ENCODE peak calls at places on chromosome 4, in six cellular contexts. H is NCI-H1092 treated with DMSO at 0.1 percent for 48 hours, V is H9, W is glutamatergic neuron, M is iris pigment epithelial cell, R is T-helper 2 cell. A is an unnamed sample.

GRCh38 chr4:182204042-182204441 is 39.2 kb upstream of the TENM3 start:
- DNase-seq in H (no peak), V (no peak), W (no peak), M (no peak), R (no peak), A (no peak)

GRCh38 chr4:2961411-2962098 is 1.7 kb downstream of the NOP14 start:
- DNase-seq in H (no peak), V (peak), W (no peak), M (no peak), R (no peak), A (no peak)

GRCh38 chr4:78954048-78954666 is 14.9 kb upstream of the PAQR3 start:
- DNase-seq in H (peak), V (peak), W (peak), M (peak), R (no peak), A (no peak)

GRCh38 chr4:148978301-148978700 is 536.1 kb upstream of the NR3C2 start:
- DNase-seq in H (no peak), V (no peak), W (no peak), M (no peak), R (no peak), A (no peak)

GRCh38 chr4:71941001-71941400 is 90.8 kb upstream of the NPFFR2 start:
- DNase-seq in H (peak), V (peak), W (peak), M (peak), R (no peak), A (no peak)

GRCh38 chr4:138235419-138235952 is 6.7 kb downstream of the SLC7A11 start:
- DNase-seq in H (no peak), V (no peak), W (no peak), M (peak), R (no peak), A (no peak)

GRCh38 chr4:14125375-14126129 is 498.0 kb upstream of the BOD1L1 start:
- DNase-seq in H (no peak), V (no peak), W (no peak), M (peak), R (no peak), A (no peak)

GRCh38 chr4:68288046-68288740 is 42.7 kb upstream of the TMPRSS11B start:
- DNase-seq in H (no peak), V (no peak), W (no peak), M (no peak), R (no peak), A (no peak)

GRCh38 chr4:129428454-129428853 is 332.5 kb downstream of the C4orf33 start:
- DNase-seq in H (peak), V (no peak), W (no peak), M (no peak), R (no peak), A (no peak)

GRCh38 chr4:8723222-8723980 is 130.8 kb downstream of the CPZ start:
- DNase-seq in H (no peak), V (peak), W (peak), M (no peak), R (no peak), A (no peak)

GRCh38 chr4:16118090-16118489 is 34.3 kb upstream of the PROM1 start:
- DNase-seq in H (peak), V (no peak), W (no peak), M (no peak), R (no peak), A (no peak)

GRCh38 chr4:571838-572572 is 4.1 kb downstream of the TMEM271 start:
- DNase-seq in H (no peak), V (no peak), W (no peak), M (no peak), R (no peak), A (no peak)

GRCh38 chr4:8500966-8501365 is 60.4 kb downstream of the TRMT44 start:
- DNase-seq in H (no peak), V (no peak), W (no peak), M (no peak), R (no peak), A (no peak)

GRCh38 chr4:2796261-2797187 is 3.6 kb downstream of the SH3BP2 start:
- DNase-seq in H (peak), V (no peak), W (peak), M (no peak), R (no peak), A (no peak)

GRCh38 chr4:23881674-23882337 is 8.0 kb downstream of the PPARGC1A start:
- DNase-seq in H (no peak), V (no peak), W (no peak), M (no peak), R (no peak), A (no peak)

GRCh38 chr4:10040049-10040892 is 19.0 kb upstream of the SLC2A9 start:
- DNase-seq in H (no peak), V (no peak), W (no peak), M (no peak), R (no peak), A (no peak)

GRCh38 chr4:31674313-31674947 is 954.3 kb downstream of the PCDH7 start:
- DNase-seq in H (no peak), V (peak), W (no peak), M (peak), R (no peak), A (no peak)

GRCh38 chr4:89434364-89434988 is 126.9 kb upstream of the GPRIN3 start:
- DNase-seq in H (peak), V (no peak), W (no peak), M (peak), R (no peak), A (no peak)

GRCh38 chr4:156898373-156899117 is 73.1 kb downstream of the PDGFC start:
- DNase-seq in H (no peak), V (no peak), W (no peak), M (peak), R (no peak), A (no peak)

GRCh38 chr4:128362760-128363159 is 75.1 kb upstream of the PGRMC2 start:
- DNase-seq in H (no peak), V (no peak), W (no peak), M (no peak), R (no peak), A (no peak)

GRCh38 chr4:21948347-21949072 is at the start of gene KCNIP4:
- DNase-seq in H (peak), V (peak), W (peak), M (peak), R (no peak), A (no peak)

GRCh38 chr4:83128235-83128929 is 13.9 kb upstream of the PLAC8 start:
- DNase-seq in H (no peak), V (no peak), W (no peak), M (peak), R (no peak), A (no peak)

GRCh38 chr4:163108614-163109013 is 58.1 kb downstream of the NAF1 start:
- DNase-seq in H (no peak), V (no peak), W (no peak), M (no peak), R (no peak), A (no peak)

GRCh38 chr4:142396279-142396678 is 449.8 kb downstream of the INPP4B start:
- DNase-seq in H (no peak), V (no peak), W (no peak), M (peak), R (no peak), A (no peak)

GRCh38 chr4:48642421-48643144 is 137.5 kb downstream of the FRYL start:
- DNase-seq in H (no peak), V (no peak), W (no peak), M (peak), R (no peak), A (no peak)

GRCh38 chr4:158080354-158080753 is 92.5 kb downstream of the GASK1B start:
- DNase-seq in H (no peak), V (no peak), W (no peak), M (no peak), R (no peak), A (no peak)

GRCh38 chr4:36716874-36717273 is 435.5 kb downstream of the DTHD1 start:
- DNase-seq in H (no peak), V (no peak), W (no peak), M (peak), R (no peak), A (no peak)

GRCh38 chr4:180203349-180203748 is 2039.9 kb upstream of the TENM3 start:
- DNase-seq in H (no peak), V (no peak), W (no peak), M (no peak), R (no peak), A (no peak)

GRCh38 chr4:128310266-128310697 is 22.7 kb upstream of the PGRMC2 start:
- DNase-seq in H (peak), V (peak), W (peak), M (peak), R (no peak), A (no peak)

GRCh38 chr4:188781655-188782054 is 642.4 kb downstream of the TRIML1 start:
- DNase-seq in H (no peak), V (peak), W (peak), M (peak), R (no peak), A (no peak)

GRCh38 chr4:6944311-6945051 is 34.9 kb downstream of the TBC1D14 start:
- DNase-seq in H (no peak), V (no peak), W (peak), M (no peak), R (no peak), A (no peak)

GRCh38 chr4:123299212-123299651 is 97.4 kb upstream of the SPRY1 start:
- DNase-seq in H (no peak), V (no peak), W (no peak), M (peak), R (no peak), A (no peak)

GRCh38 chr4:159278399-159278798 is 175.5 kb downstream of the RAPGEF2 start:
- DNase-seq in H (no peak), V (no peak), W (no peak), M (peak), R (no peak), A (no peak)

GRCh38 chr4:6001965-6002833 is 16.0 kb downstream of the C4orf50 start:
- DNase-seq in H (no peak), V (no peak), W (no peak), M (no peak), R (no peak), A (no peak)

GRCh38 chr4:23458061-23458460 is 431.8 kb downstream of the PPARGC1A start:
- DNase-seq in H (no peak), V (no peak), W (no peak), M (no peak), R (no peak), A (no peak)

A was measured in NK-92 treated with Interleukin-12 subunit alpha and Interleukin-12 subunit beta, amount 100 ng/mL, for 24 hours.